ENCODE peak calls at places on chromosomes 7 and 10, in nine cellular contexts. W is AG09309, Q is WERI-Rb-1, P is type B pancreatic cell, V is naive B cell, G is HT1080, B is retina, A is trophoblast cell, M is natural killer cell. J is an unnamed sample.

GRCh38 chr10:8473205-8473604 is 418.7 kb downstream of the GATA3 start:
- DNase-seq in W (peak; percentile 10), Q (no peak), P (no peak), V (no peak), G (peak; percentile 15), B (no peak), A (no peak), M (no peak), J (no peak)

GRCh38 chr7:3154881-3155494 is 111.3 kb upstream of the CARD11 start:
- DNase-seq in W (peak; percentile 2), Q (peak; percentile 44), P (no peak), V (peak; percentile 65), G (peak; percentile 52), B (no peak), A (peak; percentile 46), M (peak; percentile 46), J (no peak)

GRCh38 chr10:63573068-63573697 is 52.0 kb downstream of the REEP3 start:
- DNase-seq in W (no peak), Q (no peak), P (no peak), V (no peak), G (peak; percentile 4), B (no peak), A (no peak), M (no peak), J (no peak)

GRCh38 chr7:106542550-106543220 is 118.3 kb downstream of the CCDC71L start:
- DNase-seq in W (peak; percentile 78), Q (peak; percentile 50), P (no peak), V (peak; percentile 29), G (peak; percentile 70), B (no peak), A (peak; percentile 59), M (no peak), J (no peak)

GRCh38 chr7:121576148-121576921 is 180.2 kb upstream of the FAM3C start:
- DNase-seq in W (no peak), Q (no peak), P (no peak), V (no peak), G (no peak), B (peak; percentile 66), A (no peak), M (no peak), J (no peak)

GRCh38 chr7:69067397-69067796 is 530.9 kb upstream of the AUTS2 start:
- DNase-seq in W (no peak), Q (peak; percentile 74), P (no peak), V (no peak), G (no peak), B (no peak), A (peak; percentile 18), M (no peak), J (no peak)

GRCh38 chr7:36281945-36282727 is 107.5 kb upstream of the ANLN start:
- DNase-seq in W (no peak), Q (no peak), P (no peak), V (no peak), G (peak; percentile 42), B (no peak), A (no peak), M (no peak), J (no peak)

GRCh38 chr7:89183726-89184125 is 388.2 kb upstream of the TEX47 start:
- DNase-seq in W (no peak), Q (no peak), P (no peak), V (no peak), G (no peak), B (no peak), A (no peak), M (no peak), J (no peak)

GRCh38 chr10:87558333-87558732 is 53.6 kb downstream of the MINPP1 start:
- DNase-seq in W (no peak), Q (no peak), P (no peak), V (no peak), G (no peak), B (no peak), A (no peak), M (no peak), J (no peak)

GRCh38 chr10:5692476-5693358 is 8.1 kb downstream of the TASOR2 start:
- DNase-seq in W (no peak), Q (no peak), P (peak; percentile 78), V (peak; percentile 68), G (no peak), B (peak; percentile 84), A (no peak), M (peak; percentile 80), J (peak; percentile 73)

GRCh38 chr10:2844925-2845324 is 222.4 kb upstream of the PFKP start:
- DNase-seq in W (no peak), Q (peak; percentile 70), P (no peak), V (no peak), G (no peak), B (no peak), A (no peak), M (no peak), J (no peak)

GRCh38 chr7:26180792-26181198 is 19.8 kb downstream of the HNRNPA2B1 start:
- DNase-seq in W (no peak), Q (no peak), P (no peak), V (no peak), G (no peak), B (no peak), A (no peak), M (no peak), J (no peak)

GRCh38 chr7:4706384-4707032 is 24.4 kb downstream of the FOXK1 start:
- DNase-seq in W (no peak), Q (no peak), P (no peak), V (no peak), G (no peak), B (no peak), A (no peak), M (no peak), J (no peak)

GRCh38 chr10:48608279-48608681 is 3.4 kb upstream of the ARHGAP22 start:
- DNase-seq in W (no peak), Q (peak; percentile 64), P (peak; percentile 42), V (peak; percentile 49), G (peak; percentile 67), B (no peak), A (peak; percentile 33), M (no peak), J (peak; percentile 50)

GRCh38 chr10:103177123-103177522 is 15.9 kb downstream of the NT5C2 start:
- DNase-seq in W (no peak), Q (no peak), P (no peak), V (no peak), G (no peak), B (no peak), A (no peak), M (no peak), J (no peak)

GRCh38 chr7:135692055-135692454 is 29.7 kb downstream of the STMP1 start:
- DNase-seq in W (no peak), Q (no peak), P (no peak), V (no peak), G (peak; percentile 73), B (no peak), A (no peak), M (no peak), J (no peak)

GRCh38 chr10:124668517-124669051 is 75.6 kb downstream of the FAM53B start:
- DNase-seq in W (no peak), Q (no peak), P (no peak), V (no peak), G (no peak), B (no peak), A (no peak), M (no peak), J (no peak)

GRCh38 chr7:116097365-116098009 is 66.9 kb upstream of the TFEC start:
- DNase-seq in W (peak; percentile 35), Q (no peak), P (no peak), V (no peak), G (peak; percentile 87), B (no peak), A (peak; percentile 14), M (no peak), J (no peak)

GRCh38 chr10:99844433-99844955 is 62.1 kb downstream of the ABCC2 start:
- DNase-seq in W (no peak), Q (no peak), P (no peak), V (no peak), G (no peak), B (no peak), A (no peak), M (no peak), J (no peak)

GRCh38 chr7:81260152-81260551 is 341.3 kb upstream of the SEMA3C start:
- DNase-seq in W (no peak), Q (no peak), P (no peak), V (no peak), G (no peak), B (no peak), A (no peak), M (no peak), J (no peak)

GRCh38 chr10:118971876-118972275 is 57.6 kb upstream of the NANOS1 start:
- DNase-seq in W (no peak), Q (no peak), P (no peak), V (no peak), G (no peak), B (no peak), A (no peak), M (no peak), J (no peak)

GRCh38 chr7:149887311-149887710 is 13.5 kb downstream of the ATP6V0E2 start:
- DNase-seq in W (no peak), Q (no peak), P (no peak), V (no peak), G (no peak), B (no peak), A (no peak), M (no peak), J (peak; percentile 41)